ENCODE peak calls at places on chromosome 4, in eight cellular contexts. W is adipocyte; O is Karpas-422; A is naive B cell; Z is effector memory CD8-positive, alpha-beta T cell; B is GM13976; C is substantia nigra; H is SW480. X is an unnamed sample.

GRCh38 chr4:11900277-11900676 is 471.6 kb upstream of the HS3ST1 start:
- DNase-seq in W (no peak), O (no peak), A (no peak), Z (no peak), B (no peak), C (no peak), H (no peak), X (no peak)

GRCh38 chr4:25160714-25161598 is 707 bp upstream of the SEPSECS start:
- DNase-seq in W (peak), O (peak), A (no peak), Z (no peak), B (peak), C (peak), H (peak), X (no peak)

GRCh38 chr4:169066934-169067333 is 56.9 kb upstream of the CBR4 start:
- DNase-seq in W (no peak), O (no peak), A (no peak), Z (no peak), B (no peak), C (no peak), H (no peak), X (no peak)

GRCh38 chr4:142353149-142353738 is 492.9 kb downstream of the INPP4B start:
- DNase-seq in W (peak), O (peak), A (no peak), Z (peak), B (no peak), C (no peak), H (peak), X (no peak)

GRCh38 chr4:54333657-54334056 is 104.6 kb downstream of the PDGFRA start:
- DNase-seq in W (no peak), O (no peak), A (no peak), Z (no peak), B (no peak), C (peak), H (no peak), X (no peak)

GRCh38 chr4:76585897-76586360 is 150.9 kb downstream of the SHROOM3 start:
- DNase-seq in W (peak), O (no peak), A (peak), Z (no peak), B (peak), C (peak), H (peak), X (peak)

GRCh38 chr4:112520598-112521122 is 4.7 kb upstream of the NEUROG2 start:
- DNase-seq in W (no peak), O (peak), A (no peak), Z (no peak), B (no peak), C (no peak), H (no peak), X (no peak)

GRCh38 chr4:10180603-10180926 is 64.0 kb upstream of the WDR1 start:
- DNase-seq in W (no peak), O (no peak), A (no peak), Z (no peak), B (no peak), C (no peak), H (no peak), X (no peak)

GRCh38 chr4:142480244-142480643 is 365.9 kb downstream of the INPP4B start:
- DNase-seq in W (peak), O (no peak), A (no peak), Z (no peak), B (no peak), C (no peak), H (no peak), X (peak)

GRCh38 chr4:21507439-21507838 is 441.1 kb downstream of the KCNIP4 start:
- DNase-seq in W (peak), O (peak), A (no peak), Z (no peak), B (no peak), C (no peak), H (peak), X (no peak)

GRCh38 chr4:89754531-89754930 is 82.4 kb downstream of the SNCA start:
- DNase-seq in W (peak), O (no peak), A (no peak), Z (no peak), B (no peak), C (no peak), H (no peak), X (no peak)

GRCh38 chr4:2074588-2074987 is 15.5 kb downstream of the NAT8L start:
- DNase-seq in W (no peak), O (no peak), A (no peak), Z (no peak), B (no peak), C (no peak), H (no peak), X (no peak)

GRCh38 chr4:25457053-25457715 is 80.1 kb downstream of the ANAPC4 start:
- DNase-seq in W (peak), O (no peak), A (no peak), Z (no peak), B (no peak), C (no peak), H (no peak), X (no peak)

GRCh38 chr4:3293410-3294391 is 880 bp downstream of the RGS12 start:
- DNase-seq in W (peak), O (no peak), A (no peak), Z (no peak), B (peak), C (no peak), H (no peak), X (no peak)

GRCh38 chr4:148634476-148634875 is 192.3 kb upstream of the NR3C2 start:
- DNase-seq in W (peak), O (no peak), A (no peak), Z (no peak), B (no peak), C (no peak), H (peak), X (no peak)

GRCh38 chr4:76803522-76803921 is 94.4 kb downstream of the SOWAHB start:
- DNase-seq in W (peak), O (no peak), A (no peak), Z (no peak), B (no peak), C (no peak), H (peak), X (peak)

GRCh38 chr4:154982187-154983047 is 201.3 kb downstream of the RBM46 start:
- DNase-seq in W (peak), O (peak), A (peak), Z (peak), B (peak), C (peak), H (peak), X (peak)

GRCh38 chr4:173448919-173449641 is 50.2 kb upstream of the SCRG1 start:
- DNase-seq in W (no peak), O (no peak), A (no peak), Z (no peak), B (peak), C (no peak), H (no peak), X (no peak)

GRCh38 chr4:38815879-38816782 is 11.5 kb upstream of the TLR1 start:
- DNase-seq in W (no peak), O (peak), A (peak), Z (no peak), B (peak), C (no peak), H (no peak), X (no peak)

GRCh38 chr4:65089666-65090065 is 580.6 kb downstream of the EPHA5 start:
- DNase-seq in W (peak), O (no peak), A (no peak), Z (no peak), B (no peak), C (no peak), H (peak), X (no peak)

GRCh38 chr4:80112236-80112635 is 39.2 kb upstream of the ANTXR2 start:
- DNase-seq in W (peak), O (no peak), A (no peak), Z (no peak), B (no peak), C (no peak), H (no peak), X (no peak)

GRCh38 chr4:39576268-39576667 is 49.0 kb upstream of the UGDH start:
- DNase-seq in W (no peak), O (no peak), A (no peak), Z (no peak), B (peak), C (no peak), H (no peak), X (no peak)

GRCh38 chr4:27006247-27006603 is 145.6 kb downstream of the STIM2 start:
- DNase-seq in W (no peak), O (no peak), A (no peak), Z (no peak), B (no peak), C (no peak), H (no peak), X (no peak)

GRCh38 chr4:133270021-133270570 is 121.0 kb downstream of the PCDH10 start:
- DNase-seq in W (peak), O (no peak), A (no peak), Z (no peak), B (no peak), C (no peak), H (no peak), X (no peak)

GRCh38 chr4:8422327-8422726 is 18.2 kb downstream of the ACOX3 start:
- DNase-seq in W (no peak), O (no peak), A (no peak), Z (no peak), B (no peak), C (no peak), H (no peak), X (no peak)

X was measured in Calu3.